ENCODE peak calls at places on chromosomes 1 and 21, in eight cellular contexts. H, B, K, F, L, M, E and V are unnamed samples.

GRCh38 chr1:55374801-55375616 is 159.8 kb upstream of the USP24 start:
- DNase-seq in H (no peak), B (no peak), K (no peak), F (no peak), L (no peak), M (no peak), E (no peak), V (no peak)

GRCh38 chr1:26190373-26190987 is at the start of gene CATSPER4:
- DNase-seq in H (no peak), B (peak; percentile 91), K (no peak), F (peak; percentile 96), L (no peak), M (peak; percentile 34), E (peak; percentile 8), V (peak; percentile 10)

GRCh38 chr1:14724697-14725096 is 126.2 kb downstream of the KAZN start:
- DNase-seq in H (no peak), B (no peak), K (no peak), F (no peak), L (no peak), M (no peak), E (no peak), V (no peak)

GRCh38 chr21:32467291-32467690 is 54.8 kb downstream of the EVA1C start:
- DNase-seq in H (no peak), B (no peak), K (no peak), F (no peak), L (no peak), M (no peak), E (no peak), V (no peak)

GRCh38 chr1:60222492-60223369 is 149.2 kb upstream of the C1orf87 start:
- DNase-seq in H (no peak), B (no peak), K (no peak), F (no peak), L (no peak), M (no peak), E (no peak), V (no peak)

GRCh38 chr1:233505130-233505529 is 108.8 kb upstream of the KCNK1 start:
- DNase-seq in H (no peak), B (no peak), K (no peak), F (no peak), L (no peak), M (no peak), E (no peak), V (no peak)

GRCh38 chr1:212949771-212950170 is 570 bp upstream of the VASH2 start:
- DNase-seq in H (no peak), B (no peak), K (no peak), F (no peak), L (no peak), M (no peak), E (no peak), V (no peak)

GRCh38 chr1:186806477-186806876 is 22.3 kb upstream of the PLA2G4A start:
- DNase-seq in H (no peak), B (peak; percentile 32), K (no peak), F (peak; percentile 3), L (no peak), M (no peak), E (no peak), V (no peak)

GRCh38 chr1:247324913-247325312 is 6.8 kb downstream of the ZNF496 start:
- DNase-seq in H (no peak), B (no peak), K (no peak), F (no peak), L (no peak), M (peak; percentile 46), E (no peak), V (no peak)

GRCh38 chr1:108053291-108054023 is 88.5 kb upstream of the VAV3 start:
- DNase-seq in H (no peak), B (no peak), K (no peak), F (no peak), L (no peak), M (no peak), E (no peak), V (peak; percentile 10)

GRCh38 chr1:229169399-229169798 is 101.5 kb upstream of the RAB4A start:
- DNase-seq in H (no peak), B (no peak), K (no peak), F (no peak), L (no peak), M (no peak), E (no peak), V (peak; percentile 65)

GRCh38 chr21:28793043-28793442 is 199.6 kb downstream of the LTN1 start:
- DNase-seq in H (no peak), B (no peak), K (no peak), F (peak; percentile 13), L (no peak), M (no peak), E (no peak), V (no peak)

GRCh38 chr21:22575165-22575584 is 1577.0 kb downstream of the NCAM2 start:
- DNase-seq in H (no peak), B (peak; percentile 46), K (no peak), F (peak; percentile 62), L (no peak), M (peak; percentile 27), E (no peak), V (no peak)